ENCODE peak calls at places on chromosomes 4 and X, in five cellular contexts. D, P, A, B and C are unnamed samples.

GRCh38 chrX:75038925-75039324 is 113.7 kb upstream of the NEXMIF start:
- DNase-seq in D (no peak), P (no peak), A (no peak), B (no peak), C (no peak)

GRCh38 chr4:53346920-53347852 is 18.7 kb downstream of the SCFD2 start:
- DNase-seq in D (no peak), A (no peak), P (no peak), B (no peak), C (no peak)

GRCh38 chrX:103356023-103356798 is at the start of gene TCEAL9:
- DNase-seq in D (no peak), B (peak; percentile 78), P (peak; percentile 58), A (peak; percentile 84), C (no peak)

GRCh38 chr4:119068529-119068962 is 67.1 kb upstream of the MYOZ2 start:
- DNase-seq in P (no peak), A (peak; percentile 36), B (no peak), D (no peak), C (no peak)

GRCh38 chrX:68757331-68757730 is 71.5 kb upstream of the EFNB1 start:
- DNase-seq in A (no peak), D (no peak), P (no peak), B (no peak), C (no peak)

GRCh38 chr4:8893624-8894423 is 22.2 kb upstream of the HMX1 start:
- DNase-seq in D (no peak), B (peak; percentile 62), A (no peak), P (no peak), C (no peak)

GRCh38 chr4:90328558-90328957 is 201.4 kb downstream of the CCSER1 start:
- DNase-seq in D (no peak), A (peak; percentile 14), P (no peak), B (no peak), C (no peak)

GRCh38 chrX:112866175-112866574 is 25.5 kb upstream of the AMOT start:
- DNase-seq in B (no peak), D (no peak), A (peak; percentile 50), P (no peak), C (no peak)

GRCh38 chrX:68196939-68197791 is 236.1 kb downstream of the OPHN1 start:
- DNase-seq in P (no peak), A (peak; percentile 79), D (peak; percentile 54), B (peak; percentile 37), C (no peak)

GRCh38 chr4:100736651-100737450 is 219.0 kb upstream of the EMCN start:
- DNase-seq in D (peak; percentile 38), A (peak; percentile 10), P (no peak), B (no peak), C (no peak)

GRCh38 chrX:23980063-23980462 is 46.9 kb downstream of the KLHL15 start:
- DNase-seq in A (peak; percentile 35), B (no peak), D (no peak), P (no peak), C (no peak)

GRCh38 chrX:50920132-50920531 is 9.6 kb downstream of the BMP15 start:
- DNase-seq in A (peak; percentile 8), B (no peak), D (no peak), P (no peak), C (no peak)

GRCh38 chr4:92059615-92060014 is 244.2 kb upstream of the GRID2 start:
- DNase-seq in D (no peak), A (no peak), B (no peak), P (no peak), C (no peak)

GRCh38 chr4:183888564-183888963 is 16.5 kb upstream of the STOX2 start:
- DNase-seq in A (no peak), P (no peak), D (no peak), B (no peak), C (no peak)

GRCh38 chrX:7198499-7198898 is 50.5 kb upstream of the PUDP start:
- DNase-seq in D (no peak), B (no peak), A (no peak), P (no peak), C (no peak)

GRCh38 chrX:102746134-102746584 is 25.6 kb downstream of the GPRASP3 start:
- DNase-seq in B (peak; percentile 34), A (peak; percentile 50), P (peak; percentile 62), D (no peak), C (no peak)

GRCh38 chr4:100095729-100096595 is 94.3 kb downstream of the DDIT4L start:
- DNase-seq in A (peak; percentile 84), D (no peak), P (peak; percentile 78), B (peak; percentile 73), C (peak; percentile 5)

GRCh38 chr4:38334791-38335190 is 329.2 kb upstream of the KLF3 start:
- DNase-seq in A (no peak), P (no peak), B (no peak), D (no peak), C (no peak)

GRCh38 chrX:107755721-107756120 is 19.9 kb downstream of the TSC22D3 start:
- DNase-seq in P (no peak), B (no peak), A (no peak), D (no peak), C (no peak)

GRCh38 chr4:110823251-110823650 is 200.4 kb upstream of the PITX2 start:
- DNase-seq in D (no peak), A (no peak), P (no peak), B (no peak), C (no peak)

GRCh38 chr4:109383823-109384222 is 49.8 kb upstream of the SEC24B start:
- DNase-seq in A (no peak), D (no peak), P (no peak), B (no peak), C (no peak)

GRCh38 chrX:80120335-80120734 is 105.8 kb downstream of the TBX22 start:
- DNase-seq in D (no peak), P (no peak), B (no peak), A (no peak), C (no peak)

GRCh38 chrX:51484616-51485015 is 11.8 kb downstream of the NUDT11 start:
- DNase-seq in A (no peak), B (no peak), D (no peak), P (no peak), C (no peak)

GRCh38 chrX:134570899-134571298 is 87.4 kb downstream of the PLAC1 start:
- DNase-seq in D (no peak), B (no peak), P (no peak), A (no peak), C (no peak)

GRCh38 chrX:116873678-116874077 is 410.9 kb upstream of the CT83 start:
- DNase-seq in P (no peak), B (no peak), A (no peak), D (peak; percentile 88), C (no peak)

GRCh38 chrX:119055650-119056049 is 17.1 kb upstream of the CT47C1 start:
- DNase-seq in D (no peak), P (no peak), B (no peak), A (no peak), C (no peak)

GRCh38 chr4:4494882-4495281 is 47.0 kb downstream of the STX18 start:
- DNase-seq in B (no peak), P (no peak), D (no peak), A (no peak), C (no peak)
- H3K4me1 ChIP-seq in B (peaks cover 5% of the 10 kb centered on the region), P (no peaks in the 10 kb centered on the region), D (no peaks in the 10 kb centered on the region), A (peaks cover 3% of the 10 kb centered on the region), C (no peaks in the 10 kb centered on the region)

DNA sequence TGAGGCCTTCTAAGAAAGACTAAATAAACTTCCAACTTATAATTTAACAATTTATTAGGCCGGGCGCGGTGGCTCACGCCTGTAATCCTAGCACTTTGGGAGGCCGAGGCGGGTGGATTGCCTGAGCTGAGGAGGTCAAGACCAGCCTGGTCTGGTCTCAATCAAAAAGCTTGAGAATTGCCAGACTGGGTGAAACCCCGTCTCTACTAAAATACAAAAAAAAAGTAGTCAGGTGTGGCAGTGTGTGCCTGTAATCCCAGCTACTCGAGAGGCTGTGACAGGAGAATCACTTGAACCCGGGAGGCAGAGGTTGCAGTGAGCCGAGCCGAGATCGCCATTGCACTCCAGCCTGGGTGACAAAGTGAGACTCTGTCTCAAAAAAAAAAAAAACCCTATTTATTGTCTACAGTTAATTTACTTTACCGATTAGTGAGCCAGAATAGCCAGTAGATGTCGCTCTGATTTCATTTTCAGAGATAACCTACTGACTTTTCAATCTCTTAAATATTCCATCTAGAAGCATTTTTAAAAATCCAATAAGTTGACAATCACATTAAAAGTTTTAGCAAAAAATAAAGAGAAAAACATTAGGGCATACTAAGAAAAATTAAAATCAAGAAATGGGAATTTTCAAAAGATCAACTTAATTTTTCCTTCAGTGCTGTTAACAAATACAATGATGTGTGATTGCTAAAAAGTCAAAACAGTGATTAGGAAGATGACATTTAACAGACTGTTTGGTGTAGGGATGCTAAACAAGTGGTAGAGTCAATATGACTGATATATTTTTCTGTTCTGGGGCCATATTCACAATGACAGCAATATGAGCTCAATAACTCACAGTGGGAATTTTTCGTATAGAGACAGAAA is 4.3 kb upstream of the SHROOM3 start:
- DNase-seq in P (no peak), A (peak; percentile 71), D (peak; percentile 55), B (no peak), C (no peak)
- H3K4me1 ChIP-seq in P (peaks cover 6% of the 10 kb centered on the region), A (peaks cover 7% of the 10 kb centered on the region), D (no peaks in the 10 kb centered on the region), B (peaks cover 4% of the 10 kb centered on the region), C (no peaks in the 10 kb centered on the region)

GRCh38 chr4:3247399-3248177 is 1.4 kb upstream of the MSANTD1 start:
- DNase-seq in A (no peak), D (no peak), B (no peak), P (no peak), C (no peak)
- H3K4me1 ChIP-seq in A (no peaks in the 10 kb centered on the region), D (no peaks in the 10 kb centered on the region), B (no peaks in the 10 kb centered on the region), P (no peaks in the 10 kb centered on the region), C (no peaks in the 10 kb centered on the region)

GRCh38 chr4:1794809-1795303 is 1.8 kb downstream of the FGFR3 start:
- DNase-seq in D (no peak), A (no peak), P (no peak), B (no peak), C (no peak)
- H3K4me1 ChIP-seq in D (peaks cover 7% of the 10 kb centered on the region), A (peaks cover 45% of the 10 kb centered on the region), P (peaks cover 11% of the 10 kb centered on the region), B (no peaks in the 10 kb centered on the region), C (peaks cover 15% of the 10 kb centered on the region)

DNA sequence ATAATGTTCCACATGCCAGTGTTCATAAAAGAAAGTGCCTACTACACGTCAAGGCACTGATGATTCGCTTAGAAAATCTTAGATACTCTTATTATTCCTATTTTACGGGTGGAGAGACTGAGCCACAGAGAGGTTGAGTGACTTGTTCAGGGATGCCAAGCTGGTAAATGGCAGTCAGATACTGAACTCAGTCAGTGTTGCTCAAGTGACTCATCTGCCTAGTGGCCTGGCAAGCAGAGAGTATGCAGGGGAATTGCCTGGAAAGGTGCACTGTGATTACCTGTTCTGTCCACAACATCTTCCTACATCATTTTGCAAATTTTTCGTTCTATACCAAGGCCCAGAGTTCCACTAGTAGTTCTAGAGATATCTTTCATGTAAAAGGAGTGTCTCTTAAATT is 68.4 kb downstream of the RAPGEF2 start:
- DNase-seq in B (no peak), P (no peak), A (no peak), D (no peak), C (no peak)
- H3K4me1 ChIP-seq in B (peaks cover 10% of the 10 kb centered on the region), P (peaks cover 49% of the 10 kb centered on the region), A (peaks cover 7% of the 10 kb centered on the region), D (peaks cover 16% of the 10 kb centered on the region), C (peaks cover 24% of the 10 kb centered on the region)

GRCh38 chr4:7735395-7735794 is 204.3 kb downstream of the AFAP1 start:
- DNase-seq in A (no peak), P (no peak), B (no peak), D (no peak), C (no peak)

GRCh38 chr4:7737268-7737645 is 202.4 kb downstream of the AFAP1 start:
- DNase-seq in A (no peak), D (no peak), B (no peak), P (peak; percentile 23), C (no peak)

GRCh38 chr4:7736436-7737267 is 203.0 kb downstream of the AFAP1 start:
- DNase-seq in B (no peak), P (peak; percentile 29), D (no peak), A (no peak), C (no peak)

GRCh38 chr4:7734651-7735260 is 204.9 kb downstream of the AFAP1 start:
- DNase-seq in A (no peak), D (no peak), P (peak; percentile 32), B (no peak), C (no peak)

GRCh38 chr4:7735961-7736360 is 203.7 kb downstream of the AFAP1 start:
- DNase-seq in P (peak; percentile 26), D (no peak), B (no peak), A (no peak), C (no peak)
- H3K4me1 ChIP-seq in P (no peaks in the 10 kb centered on the region), D (no peaks in the 10 kb centered on the region), B (no peaks in the 10 kb centered on the region), A (no peaks in the 10 kb centered on the region), C (no peaks in the 10 kb centered on the region)